ENCODE peak calls at places on chromosomes 11 and 22, in eight cellular contexts. K is Ammon's horn; J is SK-N-DZ; M is osteocyte; W is HCEC 1CT; N is stimulated activated CD4-positive, alpha-beta T cell treated with anti-CD3 and anti-CD28 coated beads, TNF-alpha, amount 100 ng/mL, for 1 hour; L is iPS DF 6.9; A is HFF-Myc. C is an unnamed sample.

GRCh38 chr11:2778630-2779498 is 79.1 kb upstream of the KCNQ1OT1 start:
- DNase-seq in M (peak; percentile 85), K (peak; percentile 91), L (no peak), J (peak; percentile 32), A (no peak), N (no peak), W (no peak), C (no peak)

GRCh38 chr11:15106201-15106965 is 8.3 kb upstream of the INSC start:
- DNase-seq in K (no peak), J (no peak), W (peak; percentile 89), N (no peak), A (no peak), M (peak; percentile 48), L (no peak), C (no peak)

GRCh38 chr11:14022821-14023220 is 60.3 kb downstream of the SPON1 start:
- DNase-seq in A (no peak), J (no peak), L (no peak), W (no peak), K (no peak), N (no peak), M (no peak), C (no peak)

GRCh38 chr11:122711831-122712378 is 56.4 kb downstream of the UBASH3B start:
- DNase-seq in L (no peak), A (no peak), K (peak; percentile 29), J (peak; percentile 15), W (no peak), N (no peak), M (no peak), C (no peak)

GRCh38 chr11:80007616-80008015 is 566.8 kb upstream of the TENM4 start:
- DNase-seq in K (no peak), N (no peak), W (no peak), J (no peak), A (no peak), M (no peak), L (no peak), C (no peak)

GRCh38 chr11:122309262-122309925 is 193.4 kb upstream of the BLID start:
- DNase-seq in N (no peak), W (no peak), J (no peak), A (no peak), K (peak; percentile 78), M (no peak), L (no peak), C (no peak)

GRCh38 chr11:11810764-11811726 is 30.7 kb upstream of the USP47 start:
- DNase-seq in A (no peak), M (no peak), K (no peak), N (no peak), W (no peak), L (no peak), J (no peak), C (no peak)

GRCh38 chr11:61743486-61744095 is 8.8 kb upstream of the MYRF start:
- DNase-seq in L (no peak), M (no peak), W (no peak), A (no peak), N (no peak), K (no peak), J (no peak), C (no peak)

GRCh38 chr22:22526125-22526912 is 6.2 kb upstream of the ZNF280A start:
- DNase-seq in K (no peak), M (no peak), L (no peak), A (no peak), N (no peak), J (no peak), W (no peak), C (no peak)

GRCh38 chr11:130449246-130449990 is 973 bp downstream of the ADAMTS15 start:
- DNase-seq in W (no peak), L (no peak), M (no peak), N (no peak), A (no peak), J (no peak), K (no peak), C (no peak)

GRCh38 chr22:49894321-49895072 is 23.7 kb downstream of the ALG12 start:
- DNase-seq in K (no peak), L (no peak), W (no peak), N (no peak), J (no peak), A (peak; percentile 3), M (no peak), C (no peak)

GRCh38 chr11:78821371-78822306 is 247.0 kb upstream of the NARS2 start:
- DNase-seq in K (no peak), M (no peak), N (no peak), J (no peak), L (no peak), A (peak; percentile 95), W (peak; percentile 14), C (no peak)

GRCh38 chr11:21897203-21897602 is 295.7 kb upstream of the ANO5 start:
- DNase-seq in W (no peak), L (no peak), N (no peak), M (no peak), A (no peak), K (no peak), J (no peak), C (no peak)

GRCh38 chr22:37202706-37203105 is 9.6 kb downstream of the SSTR3 start:
- DNase-seq in A (no peak), W (no peak), K (no peak), N (no peak), J (no peak), M (no peak), L (no peak), C (no peak)

GRCh38 chr11:2251138-2251537 is 19.2 kb downstream of the ASCL2 start:
- DNase-seq in A (no peak), M (no peak), N (no peak), L (no peak), W (no peak), J (no peak), K (no peak), C (no peak)

GRCh38 chr11:87180743-87181142 is 143.0 kb downstream of the TMEM135 start:
- DNase-seq in L (no peak), K (no peak), N (no peak), A (no peak), J (no peak), W (peak; percentile 31), M (no peak), C (no peak)

GRCh38 chr11:31442086-31442485 is 67.3 kb downstream of the IMMP1L start:
- DNase-seq in K (no peak), L (no peak), N (no peak), M (no peak), W (no peak), J (no peak), A (no peak), C (no peak)

C was measured in Caco-2.